ENCODE peak calls at places on chromosomes 1 and 21, in eight cellular contexts. Z is stimulated activated CD4-positive, alpha-beta T cell treated with anti-CD3 and anti-CD28 coated beads, Interleukin-2, amount 100 ng/mL, for 24 hours; Q is HCT116; F is iris pigment epithelial cell; N is caudate nucleus; C is GM04503; R is kidney glomerular epithelial cell; J is effector memory CD4-positive, alpha-beta T cell. D is an unnamed sample.

GRCh38 chr1:216095400-216095799 is 327.8 kb downstream of the USH2A start:
- DNase-seq in Z (no peak), Q (no peak), F (no peak), N (no peak), C (no peak), R (no peak), J (no peak), D (no peak)

GRCh38 chr1:218498061-218498938 is 153.2 kb downstream of the TGFB2 start:
- DNase-seq in Z (no peak), Q (no peak), F (peak), N (no peak), C (no peak), R (peak), J (no peak), D (peak)

GRCh38 chr1:65703853-65704252 is 88.8 kb upstream of the PDE4B start:
- DNase-seq in Z (no peak), Q (no peak), F (no peak), N (no peak), C (no peak), R (no peak), J (no peak), D (no peak)

GRCh38 chr1:94239796-94240195 is 2.4 kb upstream of the ARHGAP29 start:
- DNase-seq in Z (no peak), Q (no peak), F (peak), N (no peak), C (no peak), R (no peak), J (no peak), D (no peak)

GRCh38 chr21:34642211-34643075 is 26.4 kb upstream of the CLIC6 start:
- DNase-seq in Z (no peak), Q (no peak), F (peak), N (no peak), C (peak), R (no peak), J (no peak), D (peak)

GRCh38 chr1:39751595-39751994 is 12.9 kb downstream of the PPIE start:
- DNase-seq in Z (peak), Q (no peak), F (no peak), N (no peak), C (no peak), R (no peak), J (no peak), D (no peak)

GRCh38 chr1:18940303-18941020 is 16.0 kb downstream of the IFFO2 start:
- DNase-seq in Z (no peak), Q (no peak), F (peak), N (no peak), C (no peak), R (no peak), J (no peak), D (no peak)

GRCh38 chr1:7707527-7707926 is 63.6 kb upstream of the VAMP3 start:
- DNase-seq in Z (no peak), Q (no peak), F (no peak), N (no peak), C (no peak), R (no peak), J (no peak), D (peak)

D was measured in Daoy.